ENCODE peak calls at places on chromosome 5, in ten cellular contexts. F, N, U, Y, R, W, V, X, G and I are unnamed samples.

GRCh38 chr5:25028994-25029393 is 384.2 kb upstream of the CDH10 start:
- DNase-seq in F (no peak), N (no peak), U (no peak), Y (no peak), R (peak; percentile 13), W (no peak), V (no peak), X (no peak), G (no peak), I (no peak)

GRCh38 chr5:38138574-38138973 is 119.8 kb upstream of the EGFLAM start:
- DNase-seq in F (no peak), N (no peak), U (no peak), Y (no peak), R (no peak), W (no peak), V (no peak), X (no peak), G (no peak), I (no peak)

GRCh38 chr5:134119720-134120119 is 5.2 kb downstream of the TCF7 start:
- DNase-seq in F (no peak), N (no peak), U (no peak), Y (no peak), R (no peak), W (peak; percentile 24), V (no peak), X (no peak), G (no peak), I (no peak)

GRCh38 chr5:94693043-94693822 is 74.8 kb downstream of the SLF1 start:
- DNase-seq in F (peak; percentile 52), N (peak; percentile 80), U (no peak), Y (peak; percentile 70), R (no peak), W (no peak), V (no peak), X (no peak), G (no peak), I (peak; percentile 50)

GRCh38 chr5:191036-191948 is at the start of gene LRRC14B:
- DNase-seq in F (peak; percentile 31), N (no peak), U (no peak), Y (no peak), R (peak; percentile 82), W (peak; percentile 27), V (peak; percentile 44), X (no peak), G (peak; percentile 84), I (peak; percentile 17)

GRCh38 chr5:140214831-140215230 is 39.8 kb downstream of the CYSTM1 start:
- DNase-seq in F (no peak), N (peak; percentile 84), U (peak; percentile 18), Y (peak; percentile 89), R (no peak), W (no peak), V (peak; percentile 38), X (no peak), G (no peak), I (peak; percentile 61)

GRCh38 chr5:56481998-56482698 is 249.0 kb upstream of the ANKRD55 start:
- DNase-seq in F (no peak), N (no peak), U (peak; percentile 15), Y (no peak), R (no peak), W (no peak), V (no peak), X (no peak), G (no peak), I (no peak)

GRCh38 chr5:101047181-101047580 is 144.1 kb upstream of the ST8SIA4 start:
- DNase-seq in F (no peak), N (no peak), U (no peak), Y (no peak), R (no peak), W (no peak), V (no peak), X (no peak), G (no peak), I (no peak)

GRCh38 chr5:6201626-6202025 is 176.7 kb downstream of the MED10 start:
- DNase-seq in F (no peak), N (peak; percentile 1), U (no peak), Y (peak; percentile 97), R (no peak), W (no peak), V (no peak), X (no peak), G (no peak), I (no peak)

GRCh38 chr5:149455889-149456409 is 76.9 kb upstream of the IL17B start:
- DNase-seq in F (no peak), N (peak; percentile 74), U (peak; percentile 67), Y (peak; percentile 78), R (peak; percentile 62), W (no peak), V (no peak), X (no peak), G (peak; percentile 79), I (peak; percentile 80)

GRCh38 chr5:174796711-174797192 is 72.4 kb downstream of the MSX2 start:
- DNase-seq in F (no peak), N (no peak), U (no peak), Y (no peak), R (no peak), W (no peak), V (no peak), X (no peak), G (no peak), I (no peak)

GRCh38 chr5:74500037-74500917 is 140.3 kb downstream of the ENC1 start:
- DNase-seq in F (no peak), N (no peak), U (no peak), Y (no peak), R (no peak), W (no peak), V (no peak), X (no peak), G (no peak), I (peak; percentile 34)

GRCh38 chr5:127112347-127112864 is 39.1 kb upstream of the C5orf63 start:
- DNase-seq in F (no peak), N (no peak), U (no peak), Y (no peak), R (no peak), W (no peak), V (no peak), X (no peak), G (no peak), I (no peak)

GRCh38 chr5:139138790-139139189 is 59.4 kb downstream of the SIL1 start:
- DNase-seq in F (no peak), N (peak; percentile 50), U (no peak), Y (peak; percentile 69), R (peak; percentile 33), W (no peak), V (no peak), X (no peak), G (no peak), I (peak; percentile 78)

GRCh38 chr5:44868541-44868940 is 59.8 kb downstream of the MRPS30 start:
- DNase-seq in F (no peak), N (no peak), U (no peak), Y (peak; percentile 23), R (no peak), W (no peak), V (no peak), X (no peak), G (no peak), I (peak; percentile 54)

GRCh38 chr5:125461641-125462072 is 715.2 kb upstream of the ZNF608 start:
- DNase-seq in F (no peak), N (peak; percentile 71), U (no peak), Y (no peak), R (no peak), W (no peak), V (no peak), X (no peak), G (no peak), I (no peak)

GRCh38 chr5:107743357-107744000 is 72.7 kb upstream of the EFNA5 start:
- DNase-seq in F (no peak), N (no peak), U (no peak), Y (peak; percentile 93), R (no peak), W (no peak), V (no peak), X (no peak), G (no peak), I (peak; percentile 79)

GRCh38 chr5:133641683-133642082 is 29.3 kb upstream of the FSTL4 start:
- DNase-seq in F (no peak), N (no peak), U (no peak), Y (no peak), R (no peak), W (no peak), V (no peak), X (no peak), G (no peak), I (no peak)

GRCh38 chr5:68285075-68285827 is 69.7 kb downstream of the PIK3R1 start:
- DNase-seq in F (no peak), N (no peak), U (no peak), Y (no peak), R (no peak), W (no peak), V (no peak), X (no peak), G (no peak), I (peak; percentile 74)

GRCh38 chr5:37814699-37815098 is 25.1 kb downstream of the GDNF start:
- DNase-seq in F (no peak), N (peak; percentile 53), U (no peak), Y (peak; percentile 93), R (no peak), W (no peak), V (no peak), X (no peak), G (no peak), I (peak; percentile 89)

GRCh38 chr5:81336528-81336927 is 35.1 kb downstream of the ZCCHC9 start:
- DNase-seq in F (no peak), N (no peak), U (no peak), Y (no peak), R (no peak), W (no peak), V (no peak), X (no peak), G (no peak), I (no peak)

GRCh38 chr5:83563631-83564030 is 92.1 kb downstream of the VCAN start:
- DNase-seq in F (no peak), N (no peak), U (no peak), Y (peak; percentile 83), R (no peak), W (no peak), V (no peak), X (no peak), G (no peak), I (no peak)

GRCh38 chr5:152271420-152271819 is 133.7 kb downstream of the NMUR2 start:
- DNase-seq in F (peak; percentile 37), N (peak; percentile 17), U (no peak), Y (peak; percentile 87), R (no peak), W (no peak), V (no peak), X (no peak), G (no peak), I (peak; percentile 23)

GRCh38 chr5:125412051-125412560 is 665.7 kb upstream of the ZNF608 start:
- DNase-seq in F (peak; percentile 52), N (peak; percentile 42), U (no peak), Y (peak; percentile 64), R (no peak), W (no peak), V (peak; percentile 36), X (no peak), G (no peak), I (peak; percentile 95)

GRCh38 chr5:115423541-115423940 is 121.0 kb downstream of the FEM1C start:
- DNase-seq in F (no peak), N (peak; percentile 59), U (no peak), Y (no peak), R (peak; percentile 81), W (no peak), V (peak; percentile 74), X (no peak), G (peak; percentile 76), I (peak; percentile 24)

GRCh38 chr5:95731571-95732554 is 727 bp downstream of the RHOBTB3 start:
- DNase-seq in F (no peak), N (peak; percentile 56), U (no peak), Y (peak; percentile 18), R (peak; percentile 56), W (peak; percentile 36), V (peak; percentile 56), X (no peak), G (peak; percentile 87), I (peak; percentile 56)

GRCh38 chr5:10222326-10222725 is 27.4 kb downstream of the ATPSCKMT start:
- DNase-seq in F (no peak), N (no peak), U (no peak), Y (no peak), R (no peak), W (no peak), V (no peak), X (no peak), G (no peak), I (no peak)

GRCh38 chr5:90528704-90529233 is 615 bp downstream of the LYSMD3 start:
- DNase-seq in F (peak; percentile 34), N (peak; percentile 31), U (no peak), Y (no peak), R (no peak), W (no peak), V (no peak), X (peak; percentile 5), G (no peak), I (peak; percentile 8)